ENCODE peak calls at places on chromosome 9, in six cellular contexts. One of them, this sample, is unnamed.

GRCh38 chr9:14246951-14247350 is 67.0 kb downstream of the NFIB start:
- DNase-seq in HTR-8/SVneo: no peak
- DNase-seq in psoas muscle: no peak
- DNase-seq in amygdala: no peak
- DNase-seq in A172: no peak
- DNase-seq in stimulated activated CD4-positive, alpha-beta T cell treated with anti-CD3 and anti-CD28 coated beads, Interleukin-12 subunit alpha, Interleukin-12 subunit beta, amount 100 ng/mL, for 4 hours: no peak
- DNase-seq in this sample: no peak

GRCh38 chr9:136827794-136828473 is 14.3 kb upstream of the AJM1 start:
- DNase-seq in HTR-8/SVneo: no peak
- DNase-seq in psoas muscle: no peak
- DNase-seq in amygdala: no peak
- DNase-seq in A172: no peak
- DNase-seq in stimulated activated CD4-positive, alpha-beta T cell treated with anti-CD3 and anti-CD28 coated beads, Interleukin-12 subunit alpha, Interleukin-12 subunit beta, amount 100 ng/mL, for 4 hours: no peak
- DNase-seq in this sample: no peak

GRCh38 chr9:132214027-132214622 is 52.3 kb downstream of the NTNG2 start:
- DNase-seq in HTR-8/SVneo: peak
- DNase-seq in psoas muscle: peak
- DNase-seq in amygdala: peak
- DNase-seq in A172: peak
- DNase-seq in stimulated activated CD4-positive, alpha-beta T cell treated with anti-CD3 and anti-CD28 coated beads, Interleukin-12 subunit alpha, Interleukin-12 subunit beta, amount 100 ng/mL, for 4 hours: no peak
- DNase-seq in this sample: peak

GRCh38 chr9:95772320-95773060 is 103.0 kb upstream of the ERCC6L2 start:
- DNase-seq in HTR-8/SVneo: no peak
- DNase-seq in psoas muscle: no peak
- DNase-seq in amygdala: no peak
- DNase-seq in A172: no peak
- DNase-seq in stimulated activated CD4-positive, alpha-beta T cell treated with anti-CD3 and anti-CD28 coated beads, Interleukin-12 subunit alpha, Interleukin-12 subunit beta, amount 100 ng/mL, for 4 hours: no peak
- DNase-seq in this sample: peak

GRCh38 chr9:2466703-2467102 is 154.9 kb upstream of the VLDLR start:
- DNase-seq in HTR-8/SVneo: no peak
- DNase-seq in psoas muscle: no peak
- DNase-seq in amygdala: no peak
- DNase-seq in A172: no peak
- DNase-seq in stimulated activated CD4-positive, alpha-beta T cell treated with anti-CD3 and anti-CD28 coated beads, Interleukin-12 subunit alpha, Interleukin-12 subunit beta, amount 100 ng/mL, for 4 hours: no peak
- DNase-seq in this sample: no peak

GRCh38 chr9:82271099-82271498 is 282.5 kb downstream of the SPATA31D1 start:
- DNase-seq in HTR-8/SVneo: no peak
- DNase-seq in psoas muscle: no peak
- DNase-seq in amygdala: no peak
- DNase-seq in A172: peak
- DNase-seq in stimulated activated CD4-positive, alpha-beta T cell treated with anti-CD3 and anti-CD28 coated beads, Interleukin-12 subunit alpha, Interleukin-12 subunit beta, amount 100 ng/mL, for 4 hours: no peak
- DNase-seq in this sample: no peak

GRCh38 chr9:87381746-87382145 is 115.9 kb upstream of the DAPK1 start:
- DNase-seq in HTR-8/SVneo: no peak
- DNase-seq in psoas muscle: no peak
- DNase-seq in amygdala: no peak
- DNase-seq in A172: no peak
- DNase-seq in stimulated activated CD4-positive, alpha-beta T cell treated with anti-CD3 and anti-CD28 coated beads, Interleukin-12 subunit alpha, Interleukin-12 subunit beta, amount 100 ng/mL, for 4 hours: no peak
- DNase-seq in this sample: no peak

GRCh38 chr9:125189011-125189360 is 617 bp downstream of the PPP6C start:
- DNase-seq in HTR-8/SVneo: no peak
- DNase-seq in psoas muscle: peak
- DNase-seq in amygdala: no peak
- DNase-seq in A172: no peak
- DNase-seq in stimulated activated CD4-positive, alpha-beta T cell treated with anti-CD3 and anti-CD28 coated beads, Interleukin-12 subunit alpha, Interleukin-12 subunit beta, amount 100 ng/mL, for 4 hours: peak
- DNase-seq in this sample: no peak

GRCh38 chr9:20040991-20041606 is 252.3 kb upstream of the SLC24A2 start:
- DNase-seq in HTR-8/SVneo: no peak
- DNase-seq in psoas muscle: no peak
- DNase-seq in amygdala: no peak
- DNase-seq in A172: no peak
- DNase-seq in stimulated activated CD4-positive, alpha-beta T cell treated with anti-CD3 and anti-CD28 coated beads, Interleukin-12 subunit alpha, Interleukin-12 subunit beta, amount 100 ng/mL, for 4 hours: no peak
- DNase-seq in this sample: no peak

GRCh38 chr9:14967450-14968321 is 57.5 kb upstream of the FREM1 start:
- DNase-seq in HTR-8/SVneo: no peak
- DNase-seq in psoas muscle: no peak
- DNase-seq in amygdala: no peak
- DNase-seq in A172: no peak
- DNase-seq in stimulated activated CD4-positive, alpha-beta T cell treated with anti-CD3 and anti-CD28 coated beads, Interleukin-12 subunit alpha, Interleukin-12 subunit beta, amount 100 ng/mL, for 4 hours: no peak
- DNase-seq in this sample: no peak

GRCh38 chr9:118455781-118456180 is 751.6 kb downstream of the TLR4 start:
- DNase-seq in HTR-8/SVneo: no peak
- DNase-seq in psoas muscle: no peak
- DNase-seq in amygdala: no peak
- DNase-seq in A172: no peak
- DNase-seq in stimulated activated CD4-positive, alpha-beta T cell treated with anti-CD3 and anti-CD28 coated beads, Interleukin-12 subunit alpha, Interleukin-12 subunit beta, amount 100 ng/mL, for 4 hours: no peak
- DNase-seq in this sample: no peak

GRCh38 chr9:89425921-89426388 is 72.0 kb downstream of the SEMA4D start:
- DNase-seq in HTR-8/SVneo: no peak
- DNase-seq in psoas muscle: peak
- DNase-seq in amygdala: peak
- DNase-seq in A172: no peak
- DNase-seq in stimulated activated CD4-positive, alpha-beta T cell treated with anti-CD3 and anti-CD28 coated beads, Interleukin-12 subunit alpha, Interleukin-12 subunit beta, amount 100 ng/mL, for 4 hours: no peak
- DNase-seq in this sample: no peak

GRCh38 chr9:114225534-114226288 is 70.4 kb downstream of the COL27A1 start:
- DNase-seq in HTR-8/SVneo: peak
- DNase-seq in psoas muscle: no peak
- DNase-seq in amygdala: no peak
- DNase-seq in A172: peak
- DNase-seq in stimulated activated CD4-positive, alpha-beta T cell treated with anti-CD3 and anti-CD28 coated beads, Interleukin-12 subunit alpha, Interleukin-12 subunit beta, amount 100 ng/mL, for 4 hours: no peak
- DNase-seq in this sample: no peak

GRCh38 chr9:116844621-116845020 is 157.5 kb downstream of the TRIM32 start:
- DNase-seq in HTR-8/SVneo: no peak
- DNase-seq in psoas muscle: no peak
- DNase-seq in amygdala: no peak
- DNase-seq in A172: no peak
- DNase-seq in stimulated activated CD4-positive, alpha-beta T cell treated with anti-CD3 and anti-CD28 coated beads, Interleukin-12 subunit alpha, Interleukin-12 subunit beta, amount 100 ng/mL, for 4 hours: no peak
- DNase-seq in this sample: no peak

GRCh38 chr9:72579190-72579589 is 57.8 kb downstream of the TMC1 start:
- DNase-seq in HTR-8/SVneo: peak
- DNase-seq in psoas muscle: peak
- DNase-seq in amygdala: no peak
- DNase-seq in A172: peak
- DNase-seq in stimulated activated CD4-positive, alpha-beta T cell treated with anti-CD3 and anti-CD28 coated beads, Interleukin-12 subunit alpha, Interleukin-12 subunit beta, amount 100 ng/mL, for 4 hours: no peak
- DNase-seq in this sample: peak

GRCh38 chr9:126684965-126685465 is 71.3 kb downstream of the LMX1B start:
- DNase-seq in HTR-8/SVneo: no peak
- DNase-seq in psoas muscle: no peak
- DNase-seq in amygdala: no peak
- DNase-seq in A172: no peak
- DNase-seq in stimulated activated CD4-positive, alpha-beta T cell treated with anti-CD3 and anti-CD28 coated beads, Interleukin-12 subunit alpha, Interleukin-12 subunit beta, amount 100 ng/mL, for 4 hours: no peak
- DNase-seq in this sample: no peak

GRCh38 chr9:115367780-115368179 is 249.8 kb upstream of the TNC start:
- DNase-seq in HTR-8/SVneo: no peak
- DNase-seq in psoas muscle: no peak
- DNase-seq in amygdala: no peak
- DNase-seq in A172: no peak
- DNase-seq in stimulated activated CD4-positive, alpha-beta T cell treated with anti-CD3 and anti-CD28 coated beads, Interleukin-12 subunit alpha, Interleukin-12 subunit beta, amount 100 ng/mL, for 4 hours: no peak
- DNase-seq in this sample: no peak

GRCh38 chr9:110309661-110310060 is 28.0 kb downstream of the TXNDC8 start:
- DNase-seq in HTR-8/SVneo: no peak
- DNase-seq in psoas muscle: no peak
- DNase-seq in amygdala: no peak
- DNase-seq in A172: no peak
- DNase-seq in stimulated activated CD4-positive, alpha-beta T cell treated with anti-CD3 and anti-CD28 coated beads, Interleukin-12 subunit alpha, Interleukin-12 subunit beta, amount 100 ng/mL, for 4 hours: no peak
- DNase-seq in this sample: no peak

GRCh38 chr9:131028221-131028884 is 19.4 kb downstream of the LAMC3 start:
- DNase-seq in HTR-8/SVneo: no peak
- DNase-seq in psoas muscle: no peak
- DNase-seq in amygdala: no peak
- DNase-seq in A172: no peak
- DNase-seq in stimulated activated CD4-positive, alpha-beta T cell treated with anti-CD3 and anti-CD28 coated beads, Interleukin-12 subunit alpha, Interleukin-12 subunit beta, amount 100 ng/mL, for 4 hours: no peak
- DNase-seq in this sample: no peak

GRCh38 chr9:133492061-133493021 is 13.4 kb upstream of the SLC2A6 start:
- DNase-seq in HTR-8/SVneo: no peak
- DNase-seq in psoas muscle: peak
- DNase-seq in amygdala: no peak
- DNase-seq in A172: peak
- DNase-seq in stimulated activated CD4-positive, alpha-beta T cell treated with anti-CD3 and anti-CD28 coated beads, Interleukin-12 subunit alpha, Interleukin-12 subunit beta, amount 100 ng/mL, for 4 hours: no peak
- DNase-seq in this sample: no peak

GRCh38 chr9:86614871-86615849 is 260.9 kb upstream of the TUT7 start:
- DNase-seq in HTR-8/SVneo: no peak
- DNase-seq in psoas muscle: no peak
- DNase-seq in amygdala: no peak
- DNase-seq in A172: peak
- DNase-seq in stimulated activated CD4-positive, alpha-beta T cell treated with anti-CD3 and anti-CD28 coated beads, Interleukin-12 subunit alpha, Interleukin-12 subunit beta, amount 100 ng/mL, for 4 hours: no peak
- DNase-seq in this sample: no peak

GRCh38 chr9:128683340-128684064 is 5.5 kb upstream of the SET start:
- DNase-seq in HTR-8/SVneo: no peak
- DNase-seq in psoas muscle: no peak
- DNase-seq in amygdala: no peak
- DNase-seq in A172: no peak
- DNase-seq in stimulated activated CD4-positive, alpha-beta T cell treated with anti-CD3 and anti-CD28 coated beads, Interleukin-12 subunit alpha, Interleukin-12 subunit beta, amount 100 ng/mL, for 4 hours: peak
- DNase-seq in this sample: peak

GRCh38 chr9:116174347-116174746 is 20.8 kb downstream of the PAPPA start:
- DNase-seq in HTR-8/SVneo: no peak
- DNase-seq in psoas muscle: no peak
- DNase-seq in amygdala: no peak
- DNase-seq in A172: no peak
- DNase-seq in stimulated activated CD4-positive, alpha-beta T cell treated with anti-CD3 and anti-CD28 coated beads, Interleukin-12 subunit alpha, Interleukin-12 subunit beta, amount 100 ng/mL, for 4 hours: no peak
- DNase-seq in this sample: no peak

GRCh38 chr9:127574089-127574921 is 37.8 kb upstream of the STXBP1 start:
- DNase-seq in HTR-8/SVneo: peak
- DNase-seq in psoas muscle: no peak
- DNase-seq in amygdala: no peak
- DNase-seq in A172: peak
- DNase-seq in stimulated activated CD4-positive, alpha-beta T cell treated with anti-CD3 and anti-CD28 coated beads, Interleukin-12 subunit alpha, Interleukin-12 subunit beta, amount 100 ng/mL, for 4 hours: no peak
- DNase-seq in this sample: no peak

GRCh38 chr9:5767968-5768932 is 64.7 kb downstream of the ERMP1 start:
- DNase-seq in HTR-8/SVneo: no peak
- DNase-seq in psoas muscle: no peak
- DNase-seq in amygdala: no peak
- DNase-seq in A172: no peak
- DNase-seq in stimulated activated CD4-positive, alpha-beta T cell treated with anti-CD3 and anti-CD28 coated beads, Interleukin-12 subunit alpha, Interleukin-12 subunit beta, amount 100 ng/mL, for 4 hours: no peak
- DNase-seq in this sample: no peak

GRCh38 chr9:72524820-72525539 is 3.6 kb downstream of the TMC1 start:
- DNase-seq in HTR-8/SVneo: peak
- DNase-seq in psoas muscle: no peak
- DNase-seq in amygdala: no peak
- DNase-seq in A172: peak
- DNase-seq in stimulated activated CD4-positive, alpha-beta T cell treated with anti-CD3 and anti-CD28 coated beads, Interleukin-12 subunit alpha, Interleukin-12 subunit beta, amount 100 ng/mL, for 4 hours: peak
- DNase-seq in this sample: peak

GRCh38 chr9:38224941-38225340 is 155.9 kb upstream of the SHB start:
- DNase-seq in HTR-8/SVneo: no peak
- DNase-seq in psoas muscle: no peak
- DNase-seq in amygdala: no peak
- DNase-seq in A172: no peak
- DNase-seq in stimulated activated CD4-positive, alpha-beta T cell treated with anti-CD3 and anti-CD28 coated beads, Interleukin-12 subunit alpha, Interleukin-12 subunit beta, amount 100 ng/mL, for 4 hours: no peak
- DNase-seq in this sample: no peak

GRCh38 chr9:134056483-134057310 is 11.1 kb downstream of the BRD3 start:
- DNase-seq in HTR-8/SVneo: no peak
- DNase-seq in psoas muscle: peak
- DNase-seq in amygdala: no peak
- DNase-seq in A172: no peak
- DNase-seq in stimulated activated CD4-positive, alpha-beta T cell treated with anti-CD3 and anti-CD28 coated beads, Interleukin-12 subunit alpha, Interleukin-12 subunit beta, amount 100 ng/mL, for 4 hours: no peak
- DNase-seq in this sample: no peak

This sample was measured in uterus.